ENCODE peak calls at places on chromosome 3, in four cellular contexts. Z is dermis blood vessel endothelial cell; W is CD8-positive, alpha-beta memory T cell; J is NCI-H82. M is an unnamed sample.

GRCh38 chr3:171155122-171155700 is 128.7 kb upstream of the SLC2A2 start:
- DNase-seq in Z (no peak), J (no peak), W (no peak), M (no peak)

GRCh38 chr3:193830791-193831191 is 237.8 kb downstream of the OPA1 start:
- DNase-seq in Z (no peak), J (no peak), W (no peak), M (no peak)

GRCh38 chr3:42600958-42601675 is 631 bp downstream of the NKTR start:
- DNase-seq in J (peak), W (peak), Z (peak), M (peak)

GRCh38 chr3:176505878-176506621 is 691.2 kb downstream of the TBL1XR1 start:
- DNase-seq in W (no peak), J (no peak), Z (no peak), M (no peak)

GRCh38 chr3:23241256-23241655 is 38.1 kb downstream of the UBE2E2 start:
- DNase-seq in J (no peak), W (no peak), Z (no peak), M (no peak)

GRCh38 chr3:71117572-71118247 is 465.8 kb downstream of the FOXP1 start:
- DNase-seq in Z (no peak), W (no peak), J (no peak), M (no peak)

GRCh38 chr3:109136533-109136932 is at the start of gene C3orf85:
- DNase-seq in W (no peak), J (no peak), Z (no peak), M (no peak)

GRCh38 chr3:115062412-115062956 is 84.6 kb downstream of the ZBTB20 start:
- DNase-seq in Z (no peak), J (no peak), W (no peak), M (no peak)

GRCh38 chr3:188279696-188280398 is 125.9 kb downstream of the LPP start:
- DNase-seq in J (no peak), Z (no peak), W (no peak), M (no peak)

GRCh38 chr3:8423307-8423706 is 78.3 kb upstream of the LMCD1 start:
- DNase-seq in W (no peak), J (no peak), Z (no peak), M (no peak)

GRCh38 chr3:152557302-152557999 is 277.5 kb upstream of the P2RY1 start:
- DNase-seq in Z (no peak), J (no peak), W (no peak), M (no peak)

GRCh38 chr3:101195951-101196713 is 124.2 kb downstream of the IMPG2 start:
- DNase-seq in J (peak), Z (peak), W (no peak), M (peak)

GRCh38 chr3:116951610-116952009 is 242.0 kb downstream of the TUSC7 start:
- DNase-seq in J (no peak), Z (no peak), W (no peak), M (no peak)

M was measured in lung microvascular endothelial cell.